ENCODE peak calls at places on chromosomes 11 and 22, in six cellular contexts. One of them, this sample, is unnamed.

GRCh38 chr11:1953489-1954284 is 6.6 kb downstream of the MRPL23 start:
- DNase-seq in Daoy: no peak
- DNase-seq in DMS 273 treated with DMSO at 0.1 percent for 48 hours: no peak
- DNase-seq in lung: no peak
- DNase-seq in NCI-H345: no peak
- DNase-seq in amygdala: no peak
- DNase-seq in this sample: no peak

GRCh38 chr11:1837171-1838076 is 1.4 kb upstream of the TNNI2 start:
- DNase-seq in NCI-H345: peak
- DNase-seq in Daoy: peak
- DNase-seq in lung: no peak
- DNase-seq in DMS 273 treated with DMSO at 0.1 percent for 48 hours: no peak
- DNase-seq in amygdala: no peak
- DNase-seq in this sample: peak

GRCh38 chr11:61828629-61829407 is 718 bp downstream of the FADS2 start:
- DNase-seq in DMS 273 treated with DMSO at 0.1 percent for 48 hours: no peak
- DNase-seq in Daoy: peak
- DNase-seq in lung: peak
- DNase-seq in amygdala: no peak
- DNase-seq in NCI-H345: peak
- DNase-seq in this sample: peak

GRCh38 chr11:88292156-88292844 is 45.2 kb downstream of the CTSC start:
- DNase-seq in lung: no peak
- DNase-seq in DMS 273 treated with DMSO at 0.1 percent for 48 hours: peak
- DNase-seq in NCI-H345: peak
- DNase-seq in Daoy: peak
- DNase-seq in amygdala: no peak
- DNase-seq in this sample: peak

GRCh38 chr11:34236572-34236971 is 121.2 kb downstream of the ABTB2 start:
- DNase-seq in amygdala: no peak
- DNase-seq in DMS 273 treated with DMSO at 0.1 percent for 48 hours: no peak
- DNase-seq in Daoy: no peak
- DNase-seq in NCI-H345: no peak
- DNase-seq in lung: no peak
- DNase-seq in this sample: no peak

GRCh38 chr11:67490727-67491065 is 7.9 kb downstream of the AIP start:
- DNase-seq in DMS 273 treated with DMSO at 0.1 percent for 48 hours: no peak
- DNase-seq in Daoy: no peak
- DNase-seq in lung: no peak
- DNase-seq in amygdala: no peak
- DNase-seq in NCI-H345: peak
- DNase-seq in this sample: peak

GRCh38 chr11:19345848-19346681 is 105.3 kb upstream of the E2F8 start:
- DNase-seq in DMS 273 treated with DMSO at 0.1 percent for 48 hours: no peak
- DNase-seq in lung: no peak
- DNase-seq in Daoy: peak
- DNase-seq in NCI-H345: peak
- DNase-seq in amygdala: no peak
- DNase-seq in this sample: peak

GRCh38 chr22:33806191-33806590 is 114.1 kb downstream of the LARGE1 start:
- DNase-seq in lung: no peak
- DNase-seq in NCI-H345: no peak
- DNase-seq in Daoy: peak
- DNase-seq in DMS 273 treated with DMSO at 0.1 percent for 48 hours: no peak
- DNase-seq in amygdala: no peak
- DNase-seq in this sample: no peak

GRCh38 chr11:116042125-116042524 is 537.9 kb upstream of the CADM1 start:
- DNase-seq in amygdala: no peak
- DNase-seq in NCI-H345: no peak
- DNase-seq in lung: no peak
- DNase-seq in DMS 273 treated with DMSO at 0.1 percent for 48 hours: no peak
- DNase-seq in Daoy: no peak
- DNase-seq in this sample: no peak

GRCh38 chr11:1924121-1924520 is 4.6 kb downstream of the TNNT3 start:
- DNase-seq in NCI-H345: no peak
- DNase-seq in Daoy: no peak
- DNase-seq in DMS 273 treated with DMSO at 0.1 percent for 48 hours: no peak
- DNase-seq in lung: no peak
- DNase-seq in amygdala: no peak
- DNase-seq in this sample: peak

GRCh38 chr22:42649261-42650056 is at the start of gene CYB5R3:
- DNase-seq in amygdala: peak
- DNase-seq in Daoy: peak
- DNase-seq in lung: peak
- DNase-seq in NCI-H345: peak
- DNase-seq in DMS 273 treated with DMSO at 0.1 percent for 48 hours: peak
- DNase-seq in this sample: peak

GRCh38 chr11:107563702-107564101 is 1.8 kb downstream of the ALKBH8 start:
- DNase-seq in DMS 273 treated with DMSO at 0.1 percent for 48 hours: peak
- DNase-seq in Daoy: peak
- DNase-seq in amygdala: no peak
- DNase-seq in lung: no peak
- DNase-seq in NCI-H345: peak
- DNase-seq in this sample: no peak

GRCh38 chr11:120908521-120909181 is 115.3 kb upstream of the TBCEL start:
- DNase-seq in lung: no peak
- DNase-seq in Daoy: no peak
- DNase-seq in NCI-H345: no peak
- DNase-seq in DMS 273 treated with DMSO at 0.1 percent for 48 hours: no peak
- DNase-seq in amygdala: no peak
- DNase-seq in this sample: peak

GRCh38 chr11:120985718-120986569 is 38.0 kb upstream of the TBCEL start:
- DNase-seq in lung: peak
- DNase-seq in Daoy: peak
- DNase-seq in amygdala: no peak
- DNase-seq in NCI-H345: peak
- DNase-seq in DMS 273 treated with DMSO at 0.1 percent for 48 hours: no peak
- DNase-seq in this sample: peak

GRCh38 chr11:9003573-9004309 is at the start of gene NRIP3:
- DNase-seq in DMS 273 treated with DMSO at 0.1 percent for 48 hours: no peak
- DNase-seq in NCI-H345: peak
- DNase-seq in lung: peak
- DNase-seq in amygdala: no peak
- DNase-seq in Daoy: peak
- DNase-seq in this sample: peak

GRCh38 chr22:43994416-43994815 is 29.7 kb upstream of the PARVB start:
- DNase-seq in DMS 273 treated with DMSO at 0.1 percent for 48 hours: no peak
- DNase-seq in lung: no peak
- DNase-seq in Daoy: no peak
- DNase-seq in amygdala: no peak
- DNase-seq in NCI-H345: no peak
- DNase-seq in this sample: no peak

GRCh38 chr11:115464269-115464668 is 39.9 kb downstream of the CADM1 start:
- DNase-seq in amygdala: no peak
- DNase-seq in lung: no peak
- DNase-seq in NCI-H345: no peak
- DNase-seq in DMS 273 treated with DMSO at 0.1 percent for 48 hours: no peak
- DNase-seq in Daoy: peak
- DNase-seq in this sample: no peak

GRCh38 chr11:98564881-98565280 is 455.9 kb upstream of the CNTN5 start:
- DNase-seq in DMS 273 treated with DMSO at 0.1 percent for 48 hours: no peak
- DNase-seq in Daoy: no peak
- DNase-seq in NCI-H345: no peak
- DNase-seq in lung: no peak
- DNase-seq in amygdala: no peak
- DNase-seq in this sample: no peak

GRCh38 chr11:86644291-86644690 is 28.1 kb downstream of the ME3 start:
- DNase-seq in DMS 273 treated with DMSO at 0.1 percent for 48 hours: no peak
- DNase-seq in amygdala: no peak
- DNase-seq in Daoy: no peak
- DNase-seq in lung: no peak
- DNase-seq in NCI-H345: no peak
- DNase-seq in this sample: no peak

GRCh38 chr11:112223125-112223524 is 3.1 kb upstream of the PTS start:
- DNase-seq in amygdala: no peak
- DNase-seq in DMS 273 treated with DMSO at 0.1 percent for 48 hours: no peak
- DNase-seq in Daoy: no peak
- DNase-seq in NCI-H345: no peak
- DNase-seq in lung: no peak
- DNase-seq in this sample: no peak

GRCh38 chr22:26435327-26436093 is 6.5 kb downstream of the ASPHD2 start:
- DNase-seq in amygdala: no peak
- DNase-seq in lung: no peak
- DNase-seq in Daoy: no peak
- DNase-seq in NCI-H345: no peak
- DNase-seq in DMS 273 treated with DMSO at 0.1 percent for 48 hours: no peak
- DNase-seq in this sample: no peak

GRCh38 chr22:38017272-38017920 is 33.0 kb upstream of the SOX10 start:
- DNase-seq in Daoy: peak
- DNase-seq in DMS 273 treated with DMSO at 0.1 percent for 48 hours: no peak
- DNase-seq in NCI-H345: no peak
- DNase-seq in amygdala: peak
- DNase-seq in lung: peak
- DNase-seq in this sample: peak

GRCh38 chr11:396948-397548 is 3.0 kb downstream of the PKP3 start:
- DNase-seq in amygdala: no peak
- DNase-seq in lung: no peak
- DNase-seq in DMS 273 treated with DMSO at 0.1 percent for 48 hours: no peak
- DNase-seq in Daoy: peak
- DNase-seq in NCI-H345: peak
- DNase-seq in this sample: peak

GRCh38 chr22:48650323-48651035 is 1177.2 kb downstream of the BRD1 start:
- DNase-seq in Daoy: no peak
- DNase-seq in amygdala: no peak
- DNase-seq in NCI-H345: no peak
- DNase-seq in DMS 273 treated with DMSO at 0.1 percent for 48 hours: no peak
- DNase-seq in lung: no peak
- DNase-seq in this sample: no peak

GRCh38 chr11:110134120-110134519 is 40.9 kb downstream of the ZC3H12C start:
- DNase-seq in DMS 273 treated with DMSO at 0.1 percent for 48 hours: no peak
- DNase-seq in lung: no peak
- DNase-seq in amygdala: no peak
- DNase-seq in NCI-H345: peak
- DNase-seq in Daoy: no peak
- DNase-seq in this sample: no peak

GRCh38 chr11:68214173-68215086 is 1.3 kb upstream of the KMT5B start:
- DNase-seq in NCI-H345: peak
- DNase-seq in lung: no peak
- DNase-seq in DMS 273 treated with DMSO at 0.1 percent for 48 hours: no peak
- DNase-seq in amygdala: no peak
- DNase-seq in Daoy: peak
- DNase-seq in this sample: peak

GRCh38 chr11:66221012-66221411 is 47.4 kb upstream of the RAB1B start:
- DNase-seq in DMS 273 treated with DMSO at 0.1 percent for 48 hours: no peak
- DNase-seq in amygdala: no peak
- DNase-seq in Daoy: no peak
- DNase-seq in lung: no peak
- DNase-seq in NCI-H345: no peak
- DNase-seq in this sample: no peak